ENCODE peak calls at places on chromosomes 4 and X, in four cellular contexts. J is T-cell, S is A673, C is hepatocyte. L is an unnamed sample.

GRCh38 chr4:153115322-153116100 is 88.7 kb upstream of the TRIM2 start:
- DNase-seq in J (peak; percentile 74), S (peak; percentile 68), C (peak; percentile 47), L (no peak)

GRCh38 chrX:17032351-17032750 is 85.9 kb downstream of the REPS2 start:
- DNase-seq in J (no peak), S (no peak), C (no peak), L (no peak)

GRCh38 chr4:22672519-22672918 is 20.2 kb upstream of the GBA3 start:
- DNase-seq in J (no peak), S (no peak), C (no peak), L (no peak)

GRCh38 chrX:48818866-48819265 is 7.4 kb upstream of the ERAS start:
- DNase-seq in J (no peak), S (no peak), C (no peak), L (no peak)

GRCh38 chr4:109588176-109588575 is 28.1 kb downstream of the MCUB start:
- DNase-seq in J (no peak), S (no peak), C (no peak), L (no peak)

GRCh38 chr4:7424553-7425111 is 10.1 kb downstream of the PSAPL1 start:
- DNase-seq in J (no peak), S (no peak), C (no peak), L (no peak)

GRCh38 chr4:3070709-3071500 is 3.4 kb downstream of the HTT-AS start:
- DNase-seq in J (no peak), S (no peak), C (no peak), L (no peak)

GRCh38 chr4:41991916-41992767 is 1.8 kb downstream of the SLC30A9 start:
- DNase-seq in J (no peak), S (no peak), C (peak; percentile 66), L (no peak)

GRCh38 chr4:10050171-10051120 is 29.1 kb upstream of the SLC2A9 start:
- DNase-seq in J (no peak), S (no peak), C (no peak), L (no peak)

GRCh38 chr4:51909236-51909703 is 66.3 kb downstream of the DCUN1D4 start:
- DNase-seq in J (no peak), S (no peak), C (peak; percentile 85), L (no peak)

GRCh38 chr4:136643416-136643815 is 888.9 kb downstream of the PCDH18 start:
- DNase-seq in J (no peak), S (no peak), C (no peak), L (no peak)

GRCh38 chr4:104418313-104418712 is 76.4 kb downstream of the CXXC4 start:
- DNase-seq in J (no peak), S (no peak), C (peak; percentile 14), L (peak; percentile 7)

GRCh38 chr4:184538023-184538599 is 63.8 kb upstream of the IRF2 start:
- DNase-seq in J (peak; percentile 47), S (peak; percentile 90), C (peak; percentile 91), L (peak; percentile 94)

GRCh38 chr4:7295201-7295916 is 103.0 kb downstream of the SORCS2 start:
- DNase-seq in J (no peak), S (peak; percentile 44), C (no peak), L (peak; percentile 60)

GRCh38 chr4:118557298-118557851 is 127.8 kb upstream of the METTL14 start:
- DNase-seq in J (no peak), S (peak; percentile 41), C (no peak), L (peak; percentile 95)

GRCh38 chr4:98778206-98778605 is 119.8 kb upstream of the TSPAN5 start:
- DNase-seq in J (no peak), S (no peak), C (peak; percentile 64), L (no peak)

GRCh38 chr4:39609454-39609911 is 29.2 kb downstream of the SMIM14 start:
- DNase-seq in J (no peak), S (no peak), C (peak; percentile 11), L (no peak)

GRCh38 chr4:19945979-19946380 is 305.7 kb upstream of the SLIT2 start:
- DNase-seq in J (no peak), S (peak; percentile 7), C (peak; percentile 19), L (no peak)

GRCh38 chr4:95549246-95550138 is 719 bp upstream of the UNC5C start:
- DNase-seq in J (no peak), S (no peak), C (peak; percentile 43), L (peak; percentile 34)

GRCh38 chrX:11381464-11381863 is 88.3 kb downstream of the AMELX start:
- DNase-seq in J (no peak), S (peak; percentile 76), C (peak; percentile 65), L (peak; percentile 72)

GRCh38 chr4:81504685-81505598 is 33.2 kb upstream of the RASGEF1B start:
- DNase-seq in J (peak; percentile 54), S (no peak), C (no peak), L (peak; percentile 4)

GRCh38 chrX:41441934-41442823 is 5.0 kb upstream of the NYX start:
- DNase-seq in J (peak; percentile 79), S (peak; percentile 47), C (peak; percentile 85), L (peak; percentile 92)

GRCh38 chr4:138875886-138876608 is 139.5 kb upstream of the NOCT start:
- DNase-seq in J (no peak), S (no peak), C (no peak), L (no peak)

GRCh38 chr4:126915999-126916625 is 716.6 kb upstream of the INTU start:
- DNase-seq in J (no peak), S (no peak), C (no peak), L (no peak)

GRCh38 chr4:146132445-146132844 is 43.1 kb upstream of the LSM6 start:
- DNase-seq in J (no peak), S (no peak), C (no peak), L (peak; percentile 1)

GRCh38 chrX:9357500-9358139 is 107.2 kb upstream of the TBL1X start:
- DNase-seq in J (no peak), S (no peak), C (no peak), L (no peak)

GRCh38 chrX:23662853-23663252 is 4.4 kb upstream of the PRDX4 start:
- DNase-seq in J (no peak), S (no peak), C (no peak), L (no peak)

GRCh38 chr4:153205028-153205648 is 895 bp downstream of the TRIM2 start:
- DNase-seq in J (peak; percentile 33), S (no peak), C (peak; percentile 80), L (peak; percentile 91)

GRCh38 chrX:101407167-101407747 is 468 bp downstream of the GLA start:
- DNase-seq in J (no peak), S (no peak), C (no peak), L (no peak)

GRCh38 chr4:88610771-88611170 is 18.5 kb downstream of the HERC3 start:
- DNase-seq in J (no peak), S (no peak), C (no peak), L (no peak)

GRCh38 chr4:12486995-12487394 is 997.1 kb downstream of the RAB28 start:
- DNase-seq in J (no peak), S (no peak), C (peak; percentile 11), L (no peak)

GRCh38 chr4:111506706-111507105 is 638.5 kb upstream of the FAM241A start:
- DNase-seq in J (no peak), S (no peak), C (no peak), L (no peak)

GRCh38 chr4:185381794-185382193 is 13.9 kb downstream of the LRP2BP start:
- DNase-seq in J (no peak), S (peak; percentile 90), C (no peak), L (no peak)

GRCh38 chr4:94436512-94436911 is 15.2 kb upstream of the PDLIM5 start:
- DNase-seq in J (no peak), S (no peak), C (no peak), L (no peak)

GRCh38 chr4:36237366-36238353 is 6.7 kb downstream of the ARAP2 start:
- DNase-seq in J (no peak), S (no peak), C (no peak), L (no peak)

GRCh38 chr4:89737888-89738287 is 99.1 kb downstream of the SNCA start:
- DNase-seq in J (no peak), S (peak; percentile 42), C (peak; percentile 12), L (no peak)

GRCh38 chrX:17170973-17171372 is 204.0 kb upstream of the NHS start:
- DNase-seq in J (no peak), S (no peak), C (peak; percentile 8), L (no peak)

GRCh38 chr4:41257257-41257900 is 651 bp downstream of the UCHL1 start:
- DNase-seq in J (no peak), S (peak; percentile 85), C (peak; percentile 73), L (no peak)

GRCh38 chr4:151401739-151402138 is 7.2 kb upstream of the FHIP1A start:
- DNase-seq in J (no peak), S (no peak), C (no peak), L (no peak)

GRCh38 chr4:108166038-108166437 is 2.7 kb downstream of the LEF1 start:
- DNase-seq in J (peak; percentile 40), S (no peak), C (no peak), L (no peak)